ENCODE peak calls at places on chromosomes 4 and X, in six cellular contexts. D is DND-41, G is lower lobe of right lung, N is WTC11, X is heart right ventricle, O is cardiac muscle cell. C is an unnamed sample.

GRCh38 chr4:27620886-27621285 is 760.2 kb downstream of the STIM2 start:
- DNase-seq in N (no peak), O (no peak), D (no peak), X (no peak), G (peak; percentile 57), C (no peak)

GRCh38 chrX:31715675-31716074 is 643.8 kb upstream of the FTHL17 start:
- DNase-seq in D (no peak), G (no peak), O (no peak), X (no peak), N (no peak), C (no peak)

GRCh38 chr4:77959566-77960338 is 97.1 kb downstream of the MRPL1 start:
- DNase-seq in G (no peak), O (peak; percentile 78), X (peak; percentile 21), N (no peak), D (peak; percentile 9), C (no peak)

GRCh38 chrX:21748235-21748634 is 9.7 kb downstream of the SMPX start:
- DNase-seq in G (no peak), N (no peak), X (no peak), O (no peak), D (no peak), C (no peak)

GRCh38 chr4:147060171-147060931 is 114.7 kb upstream of the TTC29 start:
- DNase-seq in N (no peak), D (no peak), G (no peak), O (no peak), X (no peak), C (no peak)

GRCh38 chr4:2803624-2804448 is 11.0 kb downstream of the SH3BP2 start:
- DNase-seq in N (no peak), X (no peak), O (no peak), D (no peak), G (peak; percentile 81), C (no peak)

GRCh38 chr4:92825785-92826184 is 522.0 kb downstream of the GRID2 start:
- DNase-seq in X (no peak), O (peak; percentile 43), D (no peak), N (no peak), G (no peak), C (no peak)

GRCh38 chr4:139528377-139529005 is 27.5 kb downstream of the SETD7 start:
- DNase-seq in D (no peak), X (peak; percentile 36), G (no peak), O (no peak), N (no peak), C (no peak)

GRCh38 chr4:91636083-91636482 is 667.7 kb upstream of the GRID2 start:
- DNase-seq in O (no peak), N (no peak), G (no peak), X (no peak), D (no peak), C (no peak)

GRCh38 chr4:113617195-113617594 is 144.3 kb downstream of the CAMK2D start:
- DNase-seq in D (no peak), N (no peak), X (no peak), O (no peak), G (no peak), C (no peak)

GRCh38 chr4:35100932-35101331 is 1143.4 kb downstream of the ARAP2 start:
- DNase-seq in D (no peak), O (no peak), N (no peak), X (no peak), G (no peak), C (no peak)

GRCh38 chr4:122548886-122549630 is 71.8 kb downstream of the IL21 start:
- DNase-seq in N (no peak), G (no peak), X (no peak), D (no peak), O (no peak), C (no peak)

GRCh38 chr4:152328595-152328994 is 207.3 kb downstream of the FBXW7 start:
- DNase-seq in O (no peak), G (no peak), X (no peak), D (no peak), N (no peak), C (no peak)

GRCh38 chrX:65697915-65698796 is 30.7 kb downstream of the MSN start:
- DNase-seq in O (no peak), G (peak; percentile 80), D (peak; percentile 91), N (no peak), X (peak; percentile 61), C (no peak)

DNA sequence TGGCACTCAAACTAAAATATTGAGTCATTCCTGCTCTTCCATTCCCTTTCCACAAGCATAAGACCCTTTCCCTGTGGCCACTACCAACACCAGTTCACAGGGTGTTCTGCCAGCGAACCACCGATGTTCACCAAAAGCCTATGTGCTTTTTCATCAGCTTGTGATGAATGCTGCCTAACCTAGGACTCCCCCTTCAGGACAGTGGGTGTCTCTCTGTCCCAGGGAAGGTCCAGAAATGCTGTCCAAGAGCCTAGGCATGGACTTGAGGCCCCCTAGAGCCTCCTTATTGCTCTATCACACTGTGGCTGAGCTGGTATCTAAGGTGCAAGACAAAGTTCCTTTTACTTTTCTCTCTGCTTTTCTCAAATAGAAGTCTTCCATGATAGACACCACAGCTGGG is 1015.6 kb downstream of the PCDH19 start:
- DNase-seq in X (no peak), O (peak; percentile 5), G (no peak), D (no peak), N (peak; percentile 18), C (no peak)
- TF ChIP-seq CTCF in X (no peak), O (no peak), G (no peak), D (peak; percentile 3), N (no peak), C (no peak)

DNA sequence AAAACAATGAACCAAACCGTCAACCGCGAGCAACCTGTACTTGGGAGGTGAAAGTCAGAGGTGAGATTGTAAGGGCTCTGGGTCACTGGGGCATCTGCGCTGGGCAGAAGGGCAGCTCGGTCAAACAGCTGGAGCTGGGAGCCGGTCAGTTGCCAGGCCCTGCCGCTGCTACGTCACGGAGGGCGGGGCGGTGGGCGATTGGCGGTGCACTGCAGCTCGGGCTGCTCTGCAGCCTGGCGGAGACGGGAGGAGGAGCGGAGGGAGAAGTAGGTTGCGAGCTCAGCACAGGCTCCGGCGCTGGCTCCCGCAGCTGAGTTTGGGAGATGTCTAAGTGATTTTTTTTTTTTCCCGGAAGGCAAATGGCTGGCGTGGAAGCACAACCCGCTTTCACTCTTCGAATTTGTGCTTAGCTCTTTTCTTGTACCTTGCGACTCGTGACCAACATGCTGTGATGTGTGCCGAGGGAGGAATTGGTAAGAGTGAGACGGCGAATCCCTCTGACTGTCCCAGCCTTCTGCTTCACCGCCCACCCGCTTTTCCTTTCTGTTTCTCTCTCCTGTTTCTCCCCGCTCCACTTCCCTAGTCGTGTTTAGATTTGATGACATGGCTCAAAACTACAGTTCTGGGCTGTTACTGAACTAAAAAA is at the start of gene ATP10D:
- DNase-seq in N (peak; percentile 95), O (peak; percentile 95), X (peak; percentile 96), G (peak; percentile 98), D (peak; percentile 85), C (peak; percentile 97)
- TF ChIP-seq CTCF in N (no peak), O (peak; percentile 18), X (no peak), G (peak; percentile 22), D (peak; percentile 28), C (peak; percentile 36)

GRCh38 chr4:169945636-169946035 is 80.6 kb downstream of the MFAP3L start:
- DNase-seq in G (no peak), D (no peak), O (no peak), X (no peak), N (no peak), C (no peak)

GRCh38 chr4:169941141-169941540 is 85.1 kb downstream of the MFAP3L start:
- DNase-seq in D (no peak), N (no peak), G (no peak), O (no peak), X (no peak), C (no peak)

GRCh38 chr4:169934794-169935400 is 91.3 kb downstream of the MFAP3L start:
- DNase-seq in O (no peak), D (no peak), X (no peak), G (no peak), N (no peak), C (no peak)

DNA sequence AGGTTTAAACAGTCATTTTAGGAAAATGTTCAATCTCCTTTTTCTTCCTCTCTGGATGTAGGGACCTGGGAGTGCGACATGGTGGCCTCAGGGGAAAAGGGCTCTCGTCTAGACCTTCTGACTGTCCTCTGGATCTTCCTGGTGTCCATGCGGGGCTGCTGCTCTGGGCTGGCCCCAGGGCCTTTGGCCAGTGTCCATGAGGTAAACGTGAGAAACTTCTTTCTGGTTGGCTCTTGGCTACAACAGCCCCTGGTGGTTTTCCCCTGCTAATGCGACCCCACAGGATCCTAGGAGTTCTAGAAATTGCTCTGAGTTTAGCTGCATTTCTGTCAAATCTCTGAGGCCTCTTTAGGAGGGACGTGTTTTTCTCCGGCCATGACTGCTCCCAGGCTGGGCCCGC is 85.7 kb downstream of the MFAP3L start:
- DNase-seq in O (no peak), D (no peak), G (no peak), N (peak; percentile 52), X (no peak), C (no peak)
- TF ChIP-seq CTCF in O (no peak), D (no peak), G (no peak), N (peak; percentile 31), X (no peak), C (no peak)

GRCh38 chr4:76406070-76406469 is 14.9 kb downstream of the CCDC158 start:
- DNase-seq in G (no peak), X (no peak), N (no peak), O (no peak), D (no peak), C (no peak)
- TF ChIP-seq CTCF in G (no peak), X (no peak), N (no peak), O (no peak), D (no peak), C (no peak)

C was measured in osteocyte.